ENCODE peak calls at places on chromosome 12, in eight cellular contexts. N, K, U, E, T, F, I and D are unnamed samples.

GRCh38 chr12:108235231-108235959 is 103.7 kb downstream of the CMKLR1 start:
- DNase-seq in N (no peak), K (no peak), U (no peak), E (no peak), T (no peak), F (no peak), I (no peak), D (no peak)

GRCh38 chr12:87815738-87816137 is 213.5 kb downstream of the C12orf50 start:
- DNase-seq in N (no peak), K (no peak), U (no peak), E (no peak), T (no peak), F (no peak), I (no peak), D (no peak)

GRCh38 chr12:56629459-56630179 is 507 bp downstream of the BAZ2A start:
- DNase-seq in N (no peak), K (peak; percentile 21), U (no peak), E (no peak), T (no peak), F (peak; percentile 54), I (no peak), D (no peak)

GRCh38 chr12:94807951-94808350 is 157.6 kb upstream of the TMCC3 start:
- DNase-seq in N (no peak), K (no peak), U (no peak), E (no peak), T (no peak), F (no peak), I (no peak), D (peak; percentile 26)

GRCh38 chr12:27552235-27552634 is 28.2 kb downstream of the PPFIBP1 start:
- DNase-seq in N (no peak), K (no peak), U (no peak), E (no peak), T (no peak), F (no peak), I (no peak), D (no peak)

GRCh38 chr12:54603173-54603814 is 14.8 kb upstream of the PPP1R1A start:
- DNase-seq in N (peak; percentile 91), K (peak; percentile 67), U (peak; percentile 37), E (peak; percentile 69), T (peak; percentile 71), F (peak; percentile 51), I (peak; percentile 56), D (peak; percentile 70)

GRCh38 chr12:14907953-14908352 is 22.3 kb upstream of the MGP start:
- DNase-seq in N (no peak), K (no peak), U (no peak), E (no peak), T (no peak), F (no peak), I (no peak), D (no peak)

GRCh38 chr12:27293463-27293862 is 39.2 kb upstream of the BMAL2 start:
- DNase-seq in N (no peak), K (peak; percentile 62), U (no peak), E (no peak), T (no peak), F (no peak), I (no peak), D (no peak)

GRCh38 chr12:124786065-124786964 is 77.3 kb downstream of the SCARB1 start:
- DNase-seq in N (peak; percentile 72), K (peak; percentile 86), U (no peak), E (peak; percentile 93), T (no peak), F (peak; percentile 83), I (no peak), D (peak; percentile 87)

GRCh38 chr12:93733358-93733757 is 56.2 kb downstream of the CRADD start:
- DNase-seq in N (no peak), K (no peak), U (no peak), E (no peak), T (no peak), F (no peak), I (no peak), D (peak; percentile 50)

GRCh38 chr12:53754633-53755261 is 3.0 kb upstream of the CISTR start:
- DNase-seq in N (no peak), K (no peak), U (no peak), E (peak; percentile 52), T (no peak), F (no peak), I (no peak), D (no peak)

GRCh38 chr12:27253347-27253746 is 9.3 kb downstream of the STK38L start:
- DNase-seq in N (no peak), K (no peak), U (no peak), E (no peak), T (no peak), F (no peak), I (no peak), D (no peak)

GRCh38 chr12:89825591-89826449 is 117.2 kb upstream of the ATP2B1 start:
- DNase-seq in N (peak; percentile 19), K (peak; percentile 69), U (no peak), E (no peak), T (peak; percentile 28), F (no peak), I (peak; percentile 29), D (peak; percentile 55)